ENCODE peak calls at places on chromosomes 13 and 19, in four cellular contexts. F is pulmonary artery endothelial cell; B is activated CD4-positive, CD25-positive, alpha-beta regulatory T cell; X is epithelial cell of esophagus. V is an unnamed sample.

GRCh38 chr19:55352040-55352439 is 2.5 kb downstream of the COX6B2 start:
- DNase-seq in F (no peak), X (peak), B (no peak), V (no peak)

GRCh38 chr13:113769881-113770280 is 10.9 kb downstream of the TMEM255B start:
- DNase-seq in X (no peak), F (no peak), B (no peak), V (no peak)

GRCh38 chr13:95492044-95492801 is 60.3 kb upstream of the CLDN10 start:
- DNase-seq in X (peak), B (no peak), F (no peak), V (no peak)

GRCh38 chr19:48501446-48501960 is 10.1 kb downstream of the LMTK3 start:
- DNase-seq in B (no peak), F (no peak), X (peak), V (no peak)

GRCh38 chr13:39336964-39337363 is 266.0 kb downstream of the LHFPL6 start:
- DNase-seq in B (no peak), F (no peak), X (no peak), V (no peak)

GRCh38 chr13:106314417-106314816 is 221.0 kb downstream of the EFNB2 start:
- DNase-seq in F (no peak), B (no peak), X (no peak), V (no peak)

GRCh38 chr13:93709511-93710244 is 483.1 kb downstream of the GPC6 start:
- DNase-seq in X (no peak), F (no peak), B (no peak), V (no peak)

GRCh38 chr13:89925107-89925506 is 1422.4 kb upstream of the MIR17HG start:
- DNase-seq in B (no peak), X (peak), F (no peak), V (no peak)

GRCh38 chr19:16206046-16206605 is 8.4 kb downstream of the AP1M1 start:
- DNase-seq in X (no peak), F (no peak), B (no peak), V (no peak)

GRCh38 chr13:23506821-23507210 is 63.4 kb upstream of the TNFRSF19 start:
- DNase-seq in F (no peak), X (no peak), B (no peak), V (no peak)

GRCh38 chr19:7522923-7523667 is 671 bp downstream of the MCOLN1 start:
- DNase-seq in X (peak), F (no peak), B (no peak), V (no peak)

GRCh38 chr13:73259061-73259908 is 200.5 kb downstream of the KLF5 start:
- DNase-seq in F (no peak), X (no peak), B (no peak), V (no peak)

GRCh38 chr13:71210861-71211260 is 656.1 kb downstream of the DACH1 start:
- DNase-seq in B (no peak), F (no peak), X (no peak), V (no peak)

GRCh38 chr13:97113231-97114001 is 108.7 kb upstream of the MBNL2 start:
- DNase-seq in B (no peak), X (no peak), F (no peak), V (no peak)

GRCh38 chr13:97432917-97433726 is 847 bp upstream of the RAP2A start:
- DNase-seq in F (peak), X (peak), B (peak), V (peak)